ENCODE peak calls at places on chromosomes 7 and 10, in four cellular contexts. One of them, this sample, is unnamed.

GRCh38 chr10:67868132-67868531 is 16.3 kb upstream of the SIRT1 start:
- DNase-seq in SK-N-SH: no peak
- DNase-seq in tibial nerve: no peak
- DNase-seq in stomach: no peak
- DNase-seq in this sample: no peak

GRCh38 chr7:100371561-100372171 is 1.6 kb upstream of the PILRA start:
- DNase-seq in tibial nerve: no peak
- DNase-seq in SK-N-SH: no peak
- DNase-seq in stomach: no peak
- DNase-seq in this sample: no peak

GRCh38 chr10:80132299-80133139 is at the start of gene PLAC9:
- DNase-seq in SK-N-SH: peak; percentile 83
- DNase-seq in stomach: no peak
- DNase-seq in tibial nerve: no peak
- DNase-seq in this sample: peak; percentile 89

GRCh38 chr7:27367930-27368549 is 125.4 kb downstream of the EVX1 start:
- DNase-seq in tibial nerve: no peak
- DNase-seq in stomach: no peak
- DNase-seq in SK-N-SH: no peak
- DNase-seq in this sample: no peak

GRCh38 chr7:151925446-151926335 is 30.6 kb upstream of the GALNTL5 start:
- DNase-seq in tibial nerve: peak; percentile 55
- DNase-seq in stomach: peak; percentile 79
- DNase-seq in SK-N-SH: peak; percentile 38
- DNase-seq in this sample: peak; percentile 66

GRCh38 chr7:91263359-91264082 is 712 bp upstream of the FZD1 start:
- DNase-seq in SK-N-SH: peak; percentile 72
- DNase-seq in stomach: no peak
- DNase-seq in tibial nerve: peak; percentile 31
- DNase-seq in this sample: peak; percentile 83

GRCh38 chr10:74177140-74177677 is 26.2 kb downstream of the ADK start:
- DNase-seq in tibial nerve: peak; percentile 16
- DNase-seq in SK-N-SH: no peak
- DNase-seq in stomach: no peak
- DNase-seq in this sample: peak; percentile 90

GRCh38 chr10:63866075-63866746 is 345.0 kb downstream of the REEP3 start:
- DNase-seq in tibial nerve: peak; percentile 44
- DNase-seq in SK-N-SH: peak; percentile 74
- DNase-seq in stomach: peak; percentile 43
- DNase-seq in this sample: no peak

GRCh38 chr7:33686001-33686591 is 219.2 kb upstream of the BMPER start:
- DNase-seq in SK-N-SH: peak; percentile 18
- DNase-seq in stomach: no peak
- DNase-seq in tibial nerve: no peak
- DNase-seq in this sample: peak; percentile 49

GRCh38 chr7:133109816-133110215 is 27.9 kb upstream of the CHCHD3 start:
- DNase-seq in tibial nerve: no peak
- DNase-seq in SK-N-SH: no peak
- DNase-seq in stomach: no peak
- DNase-seq in this sample: no peak

DNA sequence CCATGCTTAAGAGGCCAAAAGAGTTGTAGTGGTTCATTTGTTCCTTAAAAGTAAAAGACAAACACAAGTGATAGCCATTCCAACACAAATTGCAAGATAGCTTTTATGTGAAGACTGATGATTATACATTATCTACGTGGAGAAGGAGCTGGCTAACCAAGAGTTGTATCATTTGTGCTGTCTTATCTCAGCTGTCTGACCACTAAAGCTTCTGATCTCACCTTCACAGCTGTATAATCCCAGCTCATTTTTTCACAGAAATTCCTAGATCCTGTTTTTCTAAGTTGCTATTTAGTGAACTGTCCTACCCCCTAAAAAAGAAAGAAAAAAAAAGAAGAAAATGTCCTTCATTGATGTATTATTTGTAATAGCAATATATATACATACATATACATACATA is 9.8 kb downstream of the USP6NL start:
- DNase-seq in SK-N-SH: no peak
- DNase-seq in stomach: no peak
- DNase-seq in tibial nerve: no peak
- DNase-seq in this sample: no peak
- TF ChIP-seq EP300 in SK-N-SH: no peak
- TF ChIP-seq EP300 in stomach: no peak
- TF ChIP-seq EP300 in tibial nerve: no peak
- TF ChIP-seq EP300 in this sample: no peak

DNA sequence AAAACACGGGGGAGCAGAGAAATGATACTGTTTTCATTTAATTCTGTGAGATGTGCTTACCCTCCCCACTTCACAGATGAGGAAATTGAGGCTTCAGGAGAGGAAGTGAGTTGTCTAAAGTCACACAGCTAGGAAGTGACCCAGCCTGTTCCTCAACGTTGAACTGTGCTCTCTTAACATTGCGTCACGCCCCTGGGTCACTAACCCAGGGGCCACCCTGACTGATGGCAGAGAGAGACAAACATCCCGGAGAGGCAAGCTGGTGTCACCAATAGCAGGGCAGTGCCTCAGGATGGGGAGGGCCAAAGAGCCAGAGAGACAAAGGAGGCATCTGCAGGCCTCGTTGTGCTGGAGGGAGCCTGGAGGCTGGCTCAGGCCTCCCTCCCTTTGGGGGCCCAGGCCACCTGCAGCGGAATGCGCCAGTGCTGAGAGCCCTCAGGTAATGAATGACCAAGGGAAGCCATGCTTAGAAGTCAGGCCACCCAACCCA is 81.4 kb downstream of the C10orf105 start:
- DNase-seq in stomach: peak; percentile 49
- DNase-seq in tibial nerve: no peak
- DNase-seq in SK-N-SH: no peak
- DNase-seq in this sample: peak; percentile 82
- TF ChIP-seq EP300 in stomach: no peak
- TF ChIP-seq EP300 in tibial nerve: no peak
- TF ChIP-seq EP300 in SK-N-SH: no peak
- TF ChIP-seq EP300 in this sample: no peak

DNA sequence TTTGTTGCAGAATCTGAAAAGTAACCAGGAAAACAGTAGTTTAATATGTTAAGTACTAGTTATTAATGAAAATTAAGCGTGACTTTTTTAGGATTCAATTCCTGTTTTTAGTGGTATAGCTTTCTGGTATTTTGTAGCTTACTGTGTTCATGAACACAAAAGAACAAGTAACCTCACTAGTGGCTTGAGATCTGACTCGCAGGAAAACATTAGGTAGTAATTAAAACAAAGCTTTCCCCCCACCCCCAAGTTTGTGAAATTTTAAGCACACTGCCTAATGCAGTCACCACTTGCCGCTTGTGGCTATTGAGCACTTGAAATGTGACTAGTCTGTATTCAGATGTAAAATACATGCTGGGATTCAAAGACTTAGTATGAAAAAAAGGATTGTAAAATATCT is 102.5 kb upstream of the RPA3 start:
- DNase-seq in SK-N-SH: no peak
- DNase-seq in stomach: no peak
- DNase-seq in tibial nerve: no peak
- DNase-seq in this sample: no peak
- TF ChIP-seq EP300 in SK-N-SH: no peak
- TF ChIP-seq EP300 in stomach: no peak
- TF ChIP-seq EP300 in tibial nerve: no peak
- TF ChIP-seq EP300 in this sample: no peak

DNA sequence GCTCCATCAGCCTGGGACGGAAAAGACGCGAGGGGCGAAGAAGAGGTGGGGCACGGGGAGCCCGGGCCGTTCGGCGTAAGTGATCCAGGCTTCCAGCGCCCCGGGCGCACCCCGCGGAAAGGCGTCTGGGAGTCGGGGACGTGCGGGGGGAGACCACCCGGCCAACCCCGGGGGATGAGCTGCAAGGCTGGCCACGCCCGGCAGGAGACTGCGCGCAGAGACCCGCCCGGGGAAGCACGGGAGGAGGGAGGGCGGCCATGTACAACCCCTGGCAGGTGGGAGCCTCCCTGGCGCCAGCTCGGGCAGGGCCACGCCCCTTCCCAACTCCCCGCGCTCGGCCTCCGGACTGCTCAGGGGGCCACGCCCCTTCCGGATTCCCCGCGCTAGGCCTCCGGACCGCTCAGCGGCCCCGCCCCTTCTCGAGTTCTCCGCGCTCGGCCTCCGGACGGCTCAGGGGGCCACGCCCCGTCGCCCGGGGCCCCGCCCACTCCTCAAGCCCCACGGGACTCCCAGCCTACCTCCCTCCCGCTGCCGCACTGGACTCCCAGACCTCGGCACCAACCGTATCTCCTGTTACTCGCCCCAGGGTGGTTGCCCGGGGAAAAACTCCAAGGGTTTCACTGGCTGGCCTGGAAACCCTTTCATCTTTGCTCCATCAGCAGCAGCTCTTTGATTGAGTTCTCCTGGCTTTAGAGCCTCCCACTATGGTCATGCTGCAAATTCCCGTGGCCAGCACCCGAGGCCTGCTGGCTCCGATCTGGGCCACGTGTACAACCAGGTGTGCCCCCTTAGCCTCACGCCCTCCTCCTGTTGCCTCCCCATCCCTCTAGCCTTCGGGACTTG is 284.4 kb downstream of the ZEB1 start:
- DNase-seq in tibial nerve: peak; percentile 88
- DNase-seq in stomach: peak; percentile 94
- DNase-seq in SK-N-SH: peak; percentile 98
- DNase-seq in this sample: peak; percentile 98
- TF ChIP-seq EP300 in tibial nerve: peak; percentile 58
- TF ChIP-seq EP300 in stomach: no peak
- TF ChIP-seq EP300 in SK-N-SH: no peak
- TF ChIP-seq EP300 in this sample: peak; percentile 18

GRCh38 chr7:16900212-16900768 is 18.5 kb upstream of the AGR3 start:
- DNase-seq in tibial nerve: no peak
- DNase-seq in SK-N-SH: no peak
- DNase-seq in stomach: no peak
- DNase-seq in this sample: no peak

GRCh38 chr7:16904086-16904485 is 22.3 kb upstream of the AGR3 start:
- DNase-seq in tibial nerve: no peak
- DNase-seq in SK-N-SH: no peak
- DNase-seq in stomach: no peak
- DNase-seq in this sample: no peak

GRCh38 chr7:16908561-16908960 is 26.8 kb upstream of the AGR3 start:
- DNase-seq in tibial nerve: no peak
- DNase-seq in stomach: no peak
- DNase-seq in SK-N-SH: no peak
- DNase-seq in this sample: no peak

DNA sequence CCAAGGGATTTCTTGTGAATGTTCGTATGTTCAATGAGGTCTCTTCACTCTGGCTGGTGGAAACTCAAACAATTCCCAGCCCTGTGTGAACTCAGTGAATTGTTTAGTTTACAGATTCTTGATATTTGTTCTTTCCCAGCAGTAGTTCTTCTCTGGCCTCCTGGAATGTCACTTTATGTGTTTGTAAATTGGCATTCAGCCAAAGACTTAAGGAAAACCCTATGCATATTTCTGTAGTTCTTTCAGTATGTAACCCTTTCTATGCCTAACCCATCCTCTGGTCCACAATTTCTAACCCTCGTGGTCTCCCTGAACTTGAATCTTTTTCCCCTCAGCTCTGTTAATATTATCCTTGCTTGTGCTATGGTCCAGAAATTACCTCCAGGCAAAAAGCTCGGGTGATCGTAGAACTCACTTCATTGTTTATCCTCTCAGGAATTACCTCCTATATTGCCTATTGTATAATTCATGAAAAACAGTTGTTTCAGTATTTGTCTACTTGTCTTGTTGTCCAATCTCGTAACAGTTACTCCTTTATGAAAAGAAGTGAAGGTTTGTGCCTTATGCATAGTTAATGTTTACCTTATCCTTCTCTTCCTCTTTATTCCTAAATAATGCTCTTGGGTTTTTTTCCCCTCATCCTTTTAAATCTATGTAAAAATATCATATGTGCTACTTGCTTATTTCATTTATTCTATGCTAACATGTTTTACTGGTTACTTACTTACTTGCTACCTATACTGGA is 23.7 kb upstream of the AGR3 start:
- DNase-seq in SK-N-SH: no peak
- DNase-seq in tibial nerve: no peak
- DNase-seq in stomach: no peak
- DNase-seq in this sample: no peak
- TF ChIP-seq EP300 in SK-N-SH: no peak
- TF ChIP-seq EP300 in tibial nerve: no peak
- TF ChIP-seq EP300 in stomach: no peak
- TF ChIP-seq EP300 in this sample: peak; percentile 37